ENCODE peak calls at places on chromosomes 12 and 14, in eight cellular contexts. One of them, this sample, is unnamed. For H3K4me1 and H3K9me3, the result is how much of the 10 kb centered on the place peaks cover.

GRCh38 chr12:4220489-4220888 is 53.1 kb upstream of the CCND2 start:
- DNase-seq in right atrium auricular region: peak
- DNase-seq in heart left ventricle: no peak
- DNase-seq in pancreas: no peak
- DNase-seq in tibial artery: no peak
- DNase-seq in K562: no peak
- DNase-seq in keratinocyte: no peak
- DNase-seq in A549: no peak
- DNase-seq in this sample: no peak

GRCh38 chr12:96445743-96446655 is 43.4 kb upstream of the CFAP54 start:
- DNase-seq in right atrium auricular region: no peak
- DNase-seq in heart left ventricle: no peak
- DNase-seq in pancreas: no peak
- DNase-seq in tibial artery: no peak
- DNase-seq in K562: peak
- DNase-seq in keratinocyte: peak
- DNase-seq in A549: no peak
- DNase-seq in this sample: no peak

GRCh38 chr12:232731-233614 is 19.0 kb upstream of the SLC6A12 start:
- DNase-seq in right atrium auricular region: no peak
- DNase-seq in heart left ventricle: no peak
- DNase-seq in pancreas: no peak
- DNase-seq in tibial artery: peak
- DNase-seq in K562: no peak
- DNase-seq in keratinocyte: no peak
- DNase-seq in A549: no peak
- DNase-seq in this sample: no peak

GRCh38 chr14:104342435-104343293 is 204.3 kb downstream of the KIF26A start:
- DNase-seq in right atrium auricular region: no peak
- DNase-seq in heart left ventricle: no peak
- DNase-seq in pancreas: no peak
- DNase-seq in tibial artery: no peak
- DNase-seq in K562: no peak
- DNase-seq in keratinocyte: no peak
- DNase-seq in A549: no peak
- DNase-seq in this sample: no peak

GRCh38 chr12:30996255-30996654 is 69.7 kb downstream of the TSPAN11 start:
- DNase-seq in right atrium auricular region: no peak
- DNase-seq in heart left ventricle: no peak
- DNase-seq in pancreas: no peak
- DNase-seq in tibial artery: no peak
- DNase-seq in K562: no peak
- DNase-seq in keratinocyte: no peak
- DNase-seq in A549: no peak
- DNase-seq in this sample: no peak

GRCh38 chr14:70646705-70647104 is 5.0 kb downstream of the TTC9 start:
- DNase-seq in right atrium auricular region: no peak
- DNase-seq in heart left ventricle: no peak
- DNase-seq in pancreas: no peak
- DNase-seq in tibial artery: no peak
- DNase-seq in K562: no peak
- DNase-seq in keratinocyte: no peak
- DNase-seq in A549: no peak
- DNase-seq in this sample: no peak

GRCh38 chr14:99333841-99334240 is 61.8 kb upstream of the BCL11B start:
- DNase-seq in right atrium auricular region: no peak
- DNase-seq in heart left ventricle: no peak
- DNase-seq in pancreas: peak
- DNase-seq in tibial artery: no peak
- DNase-seq in K562: no peak
- DNase-seq in keratinocyte: no peak
- DNase-seq in A549: no peak
- DNase-seq in this sample: no peak

GRCh38 chr12:1844223-1844622 is 23.9 kb downstream of the LRTM2 start:
- DNase-seq in right atrium auricular region: no peak
- DNase-seq in heart left ventricle: no peak
- DNase-seq in pancreas: peak
- DNase-seq in tibial artery: no peak
- DNase-seq in K562: no peak
- DNase-seq in keratinocyte: no peak
- DNase-seq in A549: no peak
- DNase-seq in this sample: no peak

GRCh38 chr12:57609091-57609780 is 2.0 kb upstream of the ARHGEF25 start:
- DNase-seq in right atrium auricular region: no peak
- DNase-seq in heart left ventricle: no peak
- DNase-seq in pancreas: no peak
- DNase-seq in tibial artery: no peak
- DNase-seq in K562: peak
- DNase-seq in keratinocyte: no peak
- DNase-seq in A549: no peak
- DNase-seq in this sample: no peak

GRCh38 chr12:13472690-13473089 is 276.2 kb downstream of the EMP1 start:
- DNase-seq in right atrium auricular region: no peak
- DNase-seq in heart left ventricle: no peak
- DNase-seq in pancreas: no peak
- DNase-seq in tibial artery: no peak
- DNase-seq in K562: no peak
- DNase-seq in keratinocyte: no peak
- DNase-seq in A549: no peak
- DNase-seq in this sample: no peak

GRCh38 chr12:57607958-57608663 is 3.1 kb upstream of the ARHGEF25 start:
- DNase-seq in right atrium auricular region: no peak
- DNase-seq in heart left ventricle: no peak
- DNase-seq in pancreas: no peak
- DNase-seq in tibial artery: no peak
- DNase-seq in K562: no peak
- DNase-seq in keratinocyte: no peak
- DNase-seq in A549: no peak
- DNase-seq in this sample: no peak

GRCh38 chr12:40946612-40947194 is 241.4 kb upstream of the PDZRN4 start:
- DNase-seq in right atrium auricular region: no peak
- DNase-seq in heart left ventricle: no peak
- DNase-seq in pancreas: no peak
- DNase-seq in tibial artery: no peak
- DNase-seq in K562: peak
- DNase-seq in keratinocyte: no peak
- DNase-seq in A549: peak
- DNase-seq in this sample: peak

GRCh38 chr14:91509083-91509877 is 830 bp downstream of the PPP4R3A start:
- DNase-seq in right atrium auricular region: no peak
- DNase-seq in heart left ventricle: peak
- DNase-seq in pancreas: peak
- DNase-seq in tibial artery: no peak
- DNase-seq in K562: peak
- DNase-seq in keratinocyte: no peak
- DNase-seq in A549: peak
- DNase-seq in this sample: peak

GRCh38 chr12:32116897-32117296 is 10.2 kb downstream of the BICD1 start:
- DNase-seq in right atrium auricular region: no peak
- DNase-seq in heart left ventricle: no peak
- DNase-seq in pancreas: no peak
- DNase-seq in tibial artery: no peak
- DNase-seq in K562: no peak
- DNase-seq in keratinocyte: no peak
- DNase-seq in A549: no peak
- DNase-seq in this sample: no peak

GRCh38 chr14:23294734-23295561 is 7.7 kb downstream of the PPP1R3E start:
- DNase-seq in right atrium auricular region: peak
- DNase-seq in heart left ventricle: no peak
- DNase-seq in pancreas: no peak
- DNase-seq in tibial artery: no peak
- DNase-seq in K562: peak
- DNase-seq in keratinocyte: no peak
- DNase-seq in A549: no peak
- DNase-seq in this sample: peak

GRCh38 chr14:88422919-88423318 is 37.5 kb downstream of the SPATA7 start:
- DNase-seq in right atrium auricular region: no peak
- DNase-seq in heart left ventricle: no peak
- DNase-seq in pancreas: no peak
- DNase-seq in tibial artery: no peak
- DNase-seq in K562: no peak
- DNase-seq in keratinocyte: peak
- DNase-seq in A549: no peak
- DNase-seq in this sample: peak

GRCh38 chr12:4280351-4281163 is 7.0 kb downstream of the CCND2 start:
- DNase-seq in right atrium auricular region: no peak
- DNase-seq in heart left ventricle: peak
- DNase-seq in pancreas: peak
- DNase-seq in tibial artery: no peak
- DNase-seq in K562: peak
- DNase-seq in keratinocyte: no peak
- DNase-seq in A549: no peak
- DNase-seq in this sample: peak

DNA sequence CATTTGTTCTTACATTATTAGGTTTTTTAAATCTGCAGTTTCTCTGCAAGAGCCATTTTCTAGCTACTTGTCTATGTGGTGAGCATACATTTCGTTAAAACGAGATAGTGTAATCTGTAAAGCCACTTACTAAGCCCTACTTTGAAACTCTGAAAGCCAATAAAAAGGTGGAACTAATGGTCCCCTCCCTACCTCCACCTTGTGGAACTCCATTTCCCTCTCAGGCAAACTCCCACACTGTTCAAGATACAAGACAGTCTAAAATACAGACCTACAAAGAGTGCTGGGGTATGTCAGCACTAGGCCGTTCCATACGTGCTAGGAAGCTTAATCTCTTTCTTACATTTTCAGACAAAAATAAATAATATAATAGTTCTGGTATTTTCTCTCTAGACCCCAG is 74.1 kb downstream of the DUSP6 start:
- DNase-seq in right atrium auricular region: no peak
- DNase-seq in heart left ventricle: no peak
- DNase-seq in pancreas: no peak
- DNase-seq in tibial artery: no peak
- DNase-seq in K562: peak
- DNase-seq in keratinocyte: no peak
- DNase-seq in A549: no peak
- DNase-seq in this sample: no peak
- TF ChIP-seq CTCF in right atrium auricular region: no peak
- TF ChIP-seq CTCF in heart left ventricle: no peak
- TF ChIP-seq CTCF in pancreas: no peak
- TF ChIP-seq CTCF in tibial artery: no peak
- TF ChIP-seq CTCF in K562: no peak
- TF ChIP-seq CTCF in keratinocyte: no peak
- TF ChIP-seq CTCF in A549: no peak
- TF ChIP-seq CTCF in this sample: no peak

GRCh38 chr12:49664591-49665146 is 41.3 kb downstream of the PRPF40B start:
- DNase-seq in right atrium auricular region: no peak
- DNase-seq in heart left ventricle: no peak
- DNase-seq in pancreas: no peak
- DNase-seq in tibial artery: no peak
- DNase-seq in K562: no peak
- DNase-seq in keratinocyte: no peak
- DNase-seq in A549: no peak
- DNase-seq in this sample: no peak

GRCh38 chr12:49661191-49661590 is 37.8 kb downstream of the PRPF40B start:
- DNase-seq in right atrium auricular region: no peak
- DNase-seq in heart left ventricle: no peak
- DNase-seq in pancreas: no peak
- DNase-seq in tibial artery: no peak
- DNase-seq in K562: no peak
- DNase-seq in keratinocyte: no peak
- DNase-seq in A549: no peak
- DNase-seq in this sample: no peak

GRCh38 chr12:49665384-49665783 is 41.8 kb downstream of the FMNL3 start:
- DNase-seq in right atrium auricular region: no peak
- DNase-seq in heart left ventricle: no peak
- DNase-seq in pancreas: no peak
- DNase-seq in tibial artery: no peak
- DNase-seq in K562: no peak
- DNase-seq in keratinocyte: no peak
- DNase-seq in A549: no peak
- DNase-seq in this sample: peak

GRCh38 chr12:49664167-49664566 is 40.8 kb downstream of the PRPF40B start:
- DNase-seq in right atrium auricular region: no peak
- DNase-seq in heart left ventricle: no peak
- DNase-seq in pancreas: no peak
- DNase-seq in tibial artery: no peak
- DNase-seq in K562: no peak
- DNase-seq in keratinocyte: no peak
- DNase-seq in A549: no peak
- DNase-seq in this sample: no peak

DNA sequence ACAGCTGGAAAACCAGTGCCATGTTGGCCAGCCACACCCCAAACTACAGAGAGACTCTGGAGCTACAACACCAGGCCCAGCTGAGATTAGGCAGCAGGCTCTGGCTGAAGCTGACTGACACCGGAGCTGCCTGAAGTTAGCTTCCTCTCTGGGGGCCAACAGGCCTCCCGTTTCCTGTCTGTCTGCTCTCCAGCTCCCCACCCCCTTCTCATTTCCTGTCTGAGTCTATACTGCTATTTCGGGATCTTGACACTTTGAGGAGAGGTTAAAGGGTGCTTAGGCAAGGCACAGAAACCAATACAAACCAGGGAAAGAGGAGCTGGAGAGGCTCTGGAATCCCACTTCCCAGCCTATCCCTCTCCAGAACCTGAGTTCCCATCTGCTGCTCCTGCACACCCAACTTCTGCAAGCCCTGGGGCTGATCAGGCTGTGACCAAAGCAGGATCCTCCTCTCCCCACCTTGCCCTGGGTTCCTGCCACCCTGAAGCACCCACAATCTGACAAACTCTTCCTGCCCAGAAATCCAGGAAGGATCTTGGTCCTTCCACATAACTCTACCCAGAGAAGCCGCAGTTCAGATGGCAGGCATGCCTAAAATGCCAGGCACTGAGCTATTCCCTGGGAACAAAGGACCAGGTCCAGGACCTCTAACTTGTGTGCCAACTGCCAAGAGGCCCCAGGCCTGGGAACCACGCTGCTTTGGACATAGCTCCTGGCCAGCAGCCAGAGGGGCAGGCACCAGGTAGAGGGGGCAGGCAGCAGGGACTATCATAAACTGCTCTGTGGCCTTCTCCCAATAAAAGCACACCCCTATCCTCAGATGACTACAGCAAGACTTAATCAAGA is 39.9 kb downstream of the PRPF40B start:
- DNase-seq in right atrium auricular region: peak
- DNase-seq in heart left ventricle: peak
- DNase-seq in pancreas: no peak
- DNase-seq in tibial artery: peak
- DNase-seq in K562: peak
- DNase-seq in keratinocyte: no peak
- DNase-seq in A549: no peak
- DNase-seq in this sample: peak
- H3K4me1 ChIP-seq in right atrium auricular region: half or more
- H3K4me1 ChIP-seq in heart left ventricle: half or more
- H3K4me1 ChIP-seq in pancreas: under half
- H3K4me1 ChIP-seq in tibial artery: under half
- H3K4me1 ChIP-seq in K562: under half
- H3K4me1 ChIP-seq in keratinocyte: under half
- H3K4me1 ChIP-seq in A549: under half
- H3K4me1 ChIP-seq in this sample: under half

GRCh38 chr14:42606839-42607238 is 1000.2 kb downstream of the LRFN5 start:
- DNase-seq in right atrium auricular region: no peak
- DNase-seq in heart left ventricle: no peak
- DNase-seq in pancreas: no peak
- DNase-seq in tibial artery: no peak
- DNase-seq in K562: no peak
- DNase-seq in keratinocyte: no peak
- DNase-seq in A549: no peak
- DNase-seq in this sample: no peak
- H3K9me3 ChIP-seq in right atrium auricular region: under half
- H3K9me3 ChIP-seq in heart left ventricle: under half
- H3K9me3 ChIP-seq in pancreas: under half
- H3K9me3 ChIP-seq in tibial artery: under half
- H3K9me3 ChIP-seq in K562: under half
- H3K9me3 ChIP-seq in keratinocyte: under half
- H3K9me3 ChIP-seq in A549: under half
- H3K9me3 ChIP-seq in this sample: under half

GRCh38 chr14:61264699-61265098 is 16.4 kb downstream of the TMEM30B start:
- DNase-seq in right atrium auricular region: no peak
- DNase-seq in heart left ventricle: no peak
- DNase-seq in pancreas: no peak
- DNase-seq in tibial artery: no peak
- DNase-seq in K562: no peak
- DNase-seq in keratinocyte: no peak
- DNase-seq in A549: no peak
- DNase-seq in this sample: no peak
- TF ChIP-seq CTCF in right atrium auricular region: no peak
- TF ChIP-seq CTCF in heart left ventricle: no peak
- TF ChIP-seq CTCF in pancreas: no peak
- TF ChIP-seq CTCF in tibial artery: no peak
- TF ChIP-seq CTCF in K562: no peak
- TF ChIP-seq CTCF in keratinocyte: no peak
- TF ChIP-seq CTCF in A549: no peak
- TF ChIP-seq CTCF in this sample: no peak